ENCODE peak calls at places on chromosomes 7 and 10, in six cellular contexts. One of them, this sample, is unnamed.
A peak's percentile ranks its signal among the peaks of the same experiment; 100 is the strongest.

GRCh38 chr10:50527438-50528043 is 96.2 kb downstream of the SGMS1 start:
- DNase-seq in uterus: no peak
- DNase-seq in astrocyte: peak; percentile 21
- DNase-seq in RWPE1: no peak
- DNase-seq in H9: no peak
- DNase-seq in tibial artery: no peak
- DNase-seq in this sample: no peak

GRCh38 chr7:139118803-139119485 is 9.4 kb upstream of the ZC3HAV1 start:
- DNase-seq in uterus: no peak
- DNase-seq in astrocyte: peak; percentile 3
- DNase-seq in RWPE1: no peak
- DNase-seq in H9: no peak
- DNase-seq in tibial artery: no peak
- DNase-seq in this sample: no peak

GRCh38 chr10:129609551-129609950 is 142.5 kb downstream of the MGMT start:
- DNase-seq in uterus: no peak
- DNase-seq in astrocyte: no peak
- DNase-seq in RWPE1: no peak
- DNase-seq in H9: no peak
- DNase-seq in tibial artery: no peak
- DNase-seq in this sample: no peak

GRCh38 chr10:30701471-30702173 is 72.1 kb upstream of the LYZL2 start:
- DNase-seq in uterus: no peak
- DNase-seq in astrocyte: peak; percentile 70
- DNase-seq in RWPE1: no peak
- DNase-seq in H9: no peak
- DNase-seq in tibial artery: no peak
- DNase-seq in this sample: no peak

GRCh38 chr7:75624134-75624832 is 114.5 kb downstream of the HIP1 start:
- DNase-seq in uterus: peak; percentile 31
- DNase-seq in astrocyte: peak; percentile 26
- DNase-seq in RWPE1: no peak
- DNase-seq in H9: no peak
- DNase-seq in tibial artery: peak; percentile 69
- DNase-seq in this sample: peak; percentile 12

GRCh38 chr10:86263907-86264306 is 102.7 kb downstream of the GRID1 start:
- DNase-seq in uterus: peak; percentile 1
- DNase-seq in astrocyte: no peak
- DNase-seq in RWPE1: no peak
- DNase-seq in H9: peak; percentile 12
- DNase-seq in tibial artery: peak; percentile 11
- DNase-seq in this sample: no peak

GRCh38 chr7:152615052-152615741 is 60.7 kb downstream of the XRCC2 start:
- DNase-seq in uterus: no peak
- DNase-seq in astrocyte: no peak
- DNase-seq in RWPE1: no peak
- DNase-seq in H9: no peak
- DNase-seq in tibial artery: no peak
- DNase-seq in this sample: no peak

GRCh38 chr7:69732203-69732602 is 133.9 kb downstream of the AUTS2 start:
- DNase-seq in uterus: no peak
- DNase-seq in astrocyte: peak; percentile 53
- DNase-seq in RWPE1: peak; percentile 9
- DNase-seq in H9: no peak
- DNase-seq in tibial artery: no peak
- DNase-seq in this sample: no peak

GRCh38 chr10:110512461-110513187 is 14.9 kb downstream of the DUSP5 start:
- DNase-seq in uterus: no peak
- DNase-seq in astrocyte: peak; percentile 91
- DNase-seq in RWPE1: peak; percentile 87
- DNase-seq in H9: no peak
- DNase-seq in tibial artery: no peak
- DNase-seq in this sample: no peak

GRCh38 chr7:42573904-42574692 is 337.1 kb upstream of the GLI3 start:
- DNase-seq in uterus: no peak
- DNase-seq in astrocyte: peak; percentile 5
- DNase-seq in RWPE1: no peak
- DNase-seq in H9: no peak
- DNase-seq in tibial artery: no peak
- DNase-seq in this sample: no peak

GRCh38 chr7:42572046-42572445 is 335.0 kb upstream of the GLI3 start:
- DNase-seq in uterus: no peak
- DNase-seq in astrocyte: no peak
- DNase-seq in RWPE1: no peak
- DNase-seq in H9: no peak
- DNase-seq in tibial artery: no peak
- DNase-seq in this sample: no peak

GRCh38 chr7:42575161-42575560 is 336.7 kb downstream of the C7orf25 start:
- DNase-seq in uterus: no peak
- DNase-seq in astrocyte: no peak
- DNase-seq in RWPE1: no peak
- DNase-seq in H9: no peak
- DNase-seq in tibial artery: no peak
- DNase-seq in this sample: no peak

GRCh38 chr7:42572561-42572960 is 335.6 kb upstream of the GLI3 start:
- DNase-seq in uterus: no peak
- DNase-seq in astrocyte: no peak
- DNase-seq in RWPE1: no peak
- DNase-seq in H9: no peak
- DNase-seq in tibial artery: no peak
- DNase-seq in this sample: no peak

GRCh38 chr7:42574693-42575084 is 337.2 kb downstream of the C7orf25 start:
- DNase-seq in uterus: no peak
- DNase-seq in astrocyte: no peak
- DNase-seq in RWPE1: no peak
- DNase-seq in H9: no peak
- DNase-seq in tibial artery: no peak
- DNase-seq in this sample: no peak
- TF ChIP-seq CTCF in uterus: no peak
- TF ChIP-seq CTCF in astrocyte: no peak
- TF ChIP-seq CTCF in RWPE1: no peak
- TF ChIP-seq CTCF in H9: peak; percentile 58
- TF ChIP-seq CTCF in tibial artery: no peak
- TF ChIP-seq CTCF in this sample: no peak

GRCh38 chr10:73810358-73810734 is 1.1 kb downstream of the NDST2 start:
- DNase-seq in uterus: no peak
- DNase-seq in astrocyte: no peak
- DNase-seq in RWPE1: no peak
- DNase-seq in H9: no peak
- DNase-seq in tibial artery: no peak
- DNase-seq in this sample: no peak
- H3K27ac ChIP-seq in uterus: peak overlapping the region; percentile 88
- H3K27ac ChIP-seq in astrocyte: no peak overlapping the region
- H3K27ac ChIP-seq in RWPE1: peak overlapping the region; percentile 83
- H3K27ac ChIP-seq in H9: no peak overlapping the region
- H3K27ac ChIP-seq in tibial artery: peak overlapping the region; percentile 94
- H3K27ac ChIP-seq in this sample: peak overlapping the region; percentile 76

GRCh38 chr7:50982626-50983025 is 199.9 kb upstream of the GRB10 start:
- DNase-seq in uterus: no peak
- DNase-seq in astrocyte: no peak
- DNase-seq in RWPE1: no peak
- DNase-seq in H9: peak; percentile 69
- DNase-seq in tibial artery: no peak
- DNase-seq in this sample: no peak
- TF ChIP-seq CTCF in uterus: no peak
- TF ChIP-seq CTCF in astrocyte: peak; percentile 15
- TF ChIP-seq CTCF in RWPE1: no peak
- TF ChIP-seq CTCF in H9: peak; percentile 62
- TF ChIP-seq CTCF in tibial artery: no peak
- TF ChIP-seq CTCF in this sample: no peak

DNA sequence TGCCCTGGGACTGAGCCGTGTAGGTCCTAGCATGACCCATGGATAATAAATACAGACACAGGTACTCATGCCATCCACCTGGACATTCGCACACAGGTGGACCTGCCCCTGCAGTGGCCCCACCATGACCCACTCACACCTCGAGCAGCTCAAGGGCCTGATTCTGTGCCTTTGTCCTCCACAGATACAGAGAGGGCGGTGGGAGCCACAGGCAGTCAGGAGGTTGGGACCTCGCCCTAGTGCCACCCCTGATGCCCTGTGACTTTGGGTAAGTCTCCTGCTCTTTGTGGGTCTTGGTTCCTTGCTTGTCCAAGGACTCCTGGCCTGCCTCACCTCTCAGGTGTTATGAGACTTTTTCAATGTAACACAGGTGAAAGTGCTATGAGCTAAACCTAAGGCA is 42.9 kb downstream of the C10orf120 start:
- DNase-seq in uterus: no peak
- DNase-seq in astrocyte: no peak
- DNase-seq in RWPE1: no peak
- DNase-seq in H9: no peak
- DNase-seq in tibial artery: no peak
- DNase-seq in this sample: no peak
- H3K27ac ChIP-seq in uterus: no peak overlapping the region
- H3K27ac ChIP-seq in astrocyte: no peak overlapping the region
- H3K27ac ChIP-seq in RWPE1: no peak overlapping the region
- H3K27ac ChIP-seq in H9: no peak overlapping the region
- H3K27ac ChIP-seq in tibial artery: peak overlapping the region; percentile 10
- H3K27ac ChIP-seq in this sample: no peak overlapping the region

GRCh38 chr7:528451-528850 is 8.8 kb upstream of the PDGFA start:
- DNase-seq in uterus: no peak
- DNase-seq in astrocyte: no peak
- DNase-seq in RWPE1: no peak
- DNase-seq in H9: no peak
- DNase-seq in tibial artery: no peak
- DNase-seq in this sample: no peak
- TF ChIP-seq CTCF in uterus: no peak
- TF ChIP-seq CTCF in astrocyte: no peak
- TF ChIP-seq CTCF in RWPE1: no peak
- TF ChIP-seq CTCF in H9: no peak
- TF ChIP-seq CTCF in tibial artery: no peak
- TF ChIP-seq CTCF in this sample: no peak

This sample was measured in gastrocnemius medialis.